ENCODE peak calls at places on chromosomes 16 and 17, in seven cellular contexts. E, G, T, O, K, H and D are unnamed samples.

GRCh38 chr16:48498761-48499600 is 111.0 kb downstream of the N4BP1 start:
- DNase-seq in E (no peak), G (peak), T (no peak), O (no peak), K (no peak), H (no peak), D (no peak)

GRCh38 chr17:3447625-3448024 is 14.0 kb upstream of the OR1E2 start:
- DNase-seq in E (no peak), G (no peak), T (peak), O (no peak), K (no peak), H (no peak), D (no peak)

GRCh38 chr17:15649861-15650391 is 30.4 kb upstream of the FBXW10B start:
- DNase-seq in E (no peak), G (peak), T (peak), O (no peak), K (no peak), H (no peak), D (peak)

GRCh38 chr16:72921620-72922019 is 126.3 kb downstream of the ZFHX3 start:
- DNase-seq in E (peak), G (peak), T (peak), O (peak), K (no peak), H (no peak), D (no peak)

GRCh38 chr17:82963104-82963950 is 116.1 kb upstream of the METRNL start:
- DNase-seq in E (peak), G (peak), T (peak), O (peak), K (peak), H (no peak), D (peak)

GRCh38 chr17:6506679-6507231 is 49.6 kb downstream of the PITPNM3 start:
- DNase-seq in E (no peak), G (peak), T (peak), O (no peak), K (no peak), H (no peak), D (no peak)

GRCh38 chr16:15033309-15033707 is 22.6 kb downstream of the NTAN1 start:
- DNase-seq in E (no peak), G (no peak), T (no peak), O (no peak), K (no peak), H (no peak), D (no peak)

GRCh38 chr17:76121932-76122383 is 18.4 kb upstream of the EXOC7 start:
- DNase-seq in E (no peak), G (no peak), T (no peak), O (no peak), K (no peak), H (no peak), D (no peak)

GRCh38 chr16:19005561-19006445 is 22.1 kb downstream of the TMC7 start:
- DNase-seq in E (peak), G (no peak), T (peak), O (no peak), K (no peak), H (no peak), D (peak)

GRCh38 chr16:11806721-11807120 is 9.7 kb upstream of the ZC3H7A start:
- DNase-seq in E (no peak), G (no peak), T (no peak), O (no peak), K (no peak), H (no peak), D (no peak)

GRCh38 chr16:13453325-13453724 is 466.6 kb upstream of the ERCC4 start:
- DNase-seq in E (no peak), G (no peak), T (no peak), O (peak), K (no peak), H (no peak), D (no peak)

GRCh38 chr17:48614904-48615211 is 234 bp downstream of the HOXB8 start:
- DNase-seq in E (no peak), G (no peak), T (no peak), O (no peak), K (no peak), H (no peak), D (no peak)

GRCh38 chr16:28532940-28533647 is 5.7 kb downstream of the NUPR1 start:
- DNase-seq in E (no peak), G (no peak), T (no peak), O (no peak), K (no peak), H (no peak), D (no peak)

GRCh38 chr17:82978765-82979349 is 100.6 kb upstream of the METRNL start:
- DNase-seq in E (no peak), G (no peak), T (no peak), O (no peak), K (no peak), H (peak), D (no peak)

GRCh38 chr16:81140930-81141780 is 45.0 kb upstream of the GCSH start:
- DNase-seq in E (no peak), G (no peak), T (peak), O (no peak), K (peak), H (no peak), D (no peak)

GRCh38 chr17:12680407-12680897 is 14.8 kb downstream of the MYOCD start:
- DNase-seq in E (no peak), G (no peak), T (peak), O (no peak), K (no peak), H (no peak), D (no peak)